ENCODE peak calls at places on chromosomes 2 and 18, in ten cellular contexts. One of them, this sample, is unnamed.

GRCh38 chr2:43707255-43707654 is 31.0 kb upstream of the C1GALT1C1L start:
- DNase-seq in activated CD4-positive, alpha-beta T cell treated with anti-CD3 and anti-CD28 coated beads, Interleukin-2, amount 50 U/mL, for 24 hours: no peak
- DNase-seq in stimulated activated CD8-positive, alpha-beta memory T cell treated with anti-CD3 and anti-CD28 coated beads, Interleukin-15, amount 100 ng/mL, for 48 hours: no peak
- DNase-seq in A172: peak
- DNase-seq in stimulated activated CD4-positive, alpha-beta T cell treated with anti-CD3 and anti-CD28 coated beads, Interleukin-4, amount 100 ng/mL, for 1 hour: no peak
- DNase-seq in aorta: no peak
- DNase-seq in ELR: peak
- DNase-seq in lower lobe of right lung: no peak
- DNase-seq in retina: no peak
- DNase-seq in NCI-H1694: no peak
- DNase-seq in this sample: no peak

GRCh38 chr2:40369619-40370397 is 82.1 kb downstream of the SLC8A1 start:
- DNase-seq in A172: no peak
- DNase-seq in lower lobe of right lung: no peak
- DNase-seq in ELR: peak
- DNase-seq in stimulated activated CD8-positive, alpha-beta memory T cell treated with anti-CD3 and anti-CD28 coated beads, Interleukin-15, amount 100 ng/mL, for 48 hours: no peak
- DNase-seq in retina: no peak
- DNase-seq in activated CD4-positive, alpha-beta T cell treated with anti-CD3 and anti-CD28 coated beads, Interleukin-2, amount 50 U/mL, for 24 hours: no peak
- DNase-seq in NCI-H1694: no peak
- DNase-seq in stimulated activated CD4-positive, alpha-beta T cell treated with anti-CD3 and anti-CD28 coated beads, Interleukin-4, amount 100 ng/mL, for 1 hour: no peak
- DNase-seq in aorta: no peak
- DNase-seq in this sample: no peak

GRCh38 chr2:88866756-88867155 is 175.3 kb downstream of the RPIA start:
- DNase-seq in A172: no peak
- DNase-seq in stimulated activated CD4-positive, alpha-beta T cell treated with anti-CD3 and anti-CD28 coated beads, Interleukin-4, amount 100 ng/mL, for 1 hour: no peak
- DNase-seq in ELR: no peak
- DNase-seq in retina: no peak
- DNase-seq in stimulated activated CD8-positive, alpha-beta memory T cell treated with anti-CD3 and anti-CD28 coated beads, Interleukin-15, amount 100 ng/mL, for 48 hours: no peak
- DNase-seq in aorta: no peak
- DNase-seq in activated CD4-positive, alpha-beta T cell treated with anti-CD3 and anti-CD28 coated beads, Interleukin-2, amount 50 U/mL, for 24 hours: no peak
- DNase-seq in NCI-H1694: no peak
- DNase-seq in lower lobe of right lung: no peak
- DNase-seq in this sample: no peak

GRCh38 chr2:64260817-64261216 is 116.6 kb upstream of the PELI1 start:
- DNase-seq in ELR: no peak
- DNase-seq in lower lobe of right lung: peak
- DNase-seq in aorta: no peak
- DNase-seq in stimulated activated CD4-positive, alpha-beta T cell treated with anti-CD3 and anti-CD28 coated beads, Interleukin-4, amount 100 ng/mL, for 1 hour: no peak
- DNase-seq in A172: no peak
- DNase-seq in activated CD4-positive, alpha-beta T cell treated with anti-CD3 and anti-CD28 coated beads, Interleukin-2, amount 50 U/mL, for 24 hours: no peak
- DNase-seq in stimulated activated CD8-positive, alpha-beta memory T cell treated with anti-CD3 and anti-CD28 coated beads, Interleukin-15, amount 100 ng/mL, for 48 hours: no peak
- DNase-seq in retina: no peak
- DNase-seq in NCI-H1694: no peak
- DNase-seq in this sample: no peak

GRCh38 chr2:182610231-182610630 is 105.8 kb upstream of the DNAJC10 start:
- DNase-seq in activated CD4-positive, alpha-beta T cell treated with anti-CD3 and anti-CD28 coated beads, Interleukin-2, amount 50 U/mL, for 24 hours: no peak
- DNase-seq in ELR: no peak
- DNase-seq in NCI-H1694: no peak
- DNase-seq in stimulated activated CD8-positive, alpha-beta memory T cell treated with anti-CD3 and anti-CD28 coated beads, Interleukin-15, amount 100 ng/mL, for 48 hours: no peak
- DNase-seq in aorta: no peak
- DNase-seq in A172: no peak
- DNase-seq in stimulated activated CD4-positive, alpha-beta T cell treated with anti-CD3 and anti-CD28 coated beads, Interleukin-4, amount 100 ng/mL, for 1 hour: no peak
- DNase-seq in lower lobe of right lung: no peak
- DNase-seq in retina: no peak
- DNase-seq in this sample: no peak

GRCh38 chr18:33700513-33700976 is 122.5 kb downstream of the ASXL3 start:
- DNase-seq in aorta: no peak
- DNase-seq in stimulated activated CD8-positive, alpha-beta memory T cell treated with anti-CD3 and anti-CD28 coated beads, Interleukin-15, amount 100 ng/mL, for 48 hours: no peak
- DNase-seq in retina: no peak
- DNase-seq in NCI-H1694: no peak
- DNase-seq in activated CD4-positive, alpha-beta T cell treated with anti-CD3 and anti-CD28 coated beads, Interleukin-2, amount 50 U/mL, for 24 hours: no peak
- DNase-seq in lower lobe of right lung: no peak
- DNase-seq in stimulated activated CD4-positive, alpha-beta T cell treated with anti-CD3 and anti-CD28 coated beads, Interleukin-4, amount 100 ng/mL, for 1 hour: no peak
- DNase-seq in ELR: no peak
- DNase-seq in A172: no peak
- DNase-seq in this sample: no peak

GRCh38 chr2:158211516-158211915 is 109.8 kb downstream of the UPP2 start:
- DNase-seq in stimulated activated CD8-positive, alpha-beta memory T cell treated with anti-CD3 and anti-CD28 coated beads, Interleukin-15, amount 100 ng/mL, for 48 hours: no peak
- DNase-seq in lower lobe of right lung: no peak
- DNase-seq in aorta: no peak
- DNase-seq in retina: no peak
- DNase-seq in NCI-H1694: no peak
- DNase-seq in A172: peak
- DNase-seq in stimulated activated CD4-positive, alpha-beta T cell treated with anti-CD3 and anti-CD28 coated beads, Interleukin-4, amount 100 ng/mL, for 1 hour: no peak
- DNase-seq in ELR: peak
- DNase-seq in activated CD4-positive, alpha-beta T cell treated with anti-CD3 and anti-CD28 coated beads, Interleukin-2, amount 50 U/mL, for 24 hours: no peak
- DNase-seq in this sample: no peak

GRCh38 chr2:33314541-33314940 is 161.9 kb upstream of the RASGRP3 start:
- DNase-seq in NCI-H1694: no peak
- DNase-seq in stimulated activated CD8-positive, alpha-beta memory T cell treated with anti-CD3 and anti-CD28 coated beads, Interleukin-15, amount 100 ng/mL, for 48 hours: no peak
- DNase-seq in ELR: no peak
- DNase-seq in aorta: no peak
- DNase-seq in activated CD4-positive, alpha-beta T cell treated with anti-CD3 and anti-CD28 coated beads, Interleukin-2, amount 50 U/mL, for 24 hours: no peak
- DNase-seq in stimulated activated CD4-positive, alpha-beta T cell treated with anti-CD3 and anti-CD28 coated beads, Interleukin-4, amount 100 ng/mL, for 1 hour: no peak
- DNase-seq in retina: no peak
- DNase-seq in lower lobe of right lung: no peak
- DNase-seq in A172: no peak
- DNase-seq in this sample: no peak

GRCh38 chr2:73762571-73762970 is 17.3 kb downstream of the DUSP11 start:
- DNase-seq in NCI-H1694: no peak
- DNase-seq in lower lobe of right lung: no peak
- DNase-seq in stimulated activated CD8-positive, alpha-beta memory T cell treated with anti-CD3 and anti-CD28 coated beads, Interleukin-15, amount 100 ng/mL, for 48 hours: no peak
- DNase-seq in stimulated activated CD4-positive, alpha-beta T cell treated with anti-CD3 and anti-CD28 coated beads, Interleukin-4, amount 100 ng/mL, for 1 hour: no peak
- DNase-seq in A172: peak
- DNase-seq in aorta: no peak
- DNase-seq in ELR: no peak
- DNase-seq in activated CD4-positive, alpha-beta T cell treated with anti-CD3 and anti-CD28 coated beads, Interleukin-2, amount 50 U/mL, for 24 hours: no peak
- DNase-seq in retina: no peak
- DNase-seq in this sample: no peak

GRCh38 chr2:186558512-186559276 is 31.2 kb upstream of the ITGAV start:
- DNase-seq in ELR: no peak
- DNase-seq in lower lobe of right lung: no peak
- DNase-seq in stimulated activated CD4-positive, alpha-beta T cell treated with anti-CD3 and anti-CD28 coated beads, Interleukin-4, amount 100 ng/mL, for 1 hour: no peak
- DNase-seq in stimulated activated CD8-positive, alpha-beta memory T cell treated with anti-CD3 and anti-CD28 coated beads, Interleukin-15, amount 100 ng/mL, for 48 hours: no peak
- DNase-seq in retina: no peak
- DNase-seq in A172: no peak
- DNase-seq in activated CD4-positive, alpha-beta T cell treated with anti-CD3 and anti-CD28 coated beads, Interleukin-2, amount 50 U/mL, for 24 hours: no peak
- DNase-seq in NCI-H1694: no peak
- DNase-seq in aorta: no peak
- DNase-seq in this sample: no peak

GRCh38 chr18:30763913-30764350 is 278.6 kb downstream of the DSC3 start:
- DNase-seq in lower lobe of right lung: no peak
- DNase-seq in stimulated activated CD4-positive, alpha-beta T cell treated with anti-CD3 and anti-CD28 coated beads, Interleukin-4, amount 100 ng/mL, for 1 hour: no peak
- DNase-seq in NCI-H1694: no peak
- DNase-seq in retina: peak
- DNase-seq in ELR: peak
- DNase-seq in activated CD4-positive, alpha-beta T cell treated with anti-CD3 and anti-CD28 coated beads, Interleukin-2, amount 50 U/mL, for 24 hours: no peak
- DNase-seq in stimulated activated CD8-positive, alpha-beta memory T cell treated with anti-CD3 and anti-CD28 coated beads, Interleukin-15, amount 100 ng/mL, for 48 hours: no peak
- DNase-seq in aorta: no peak
- DNase-seq in A172: no peak
- DNase-seq in this sample: no peak